ENCODE peak calls at places on chromosomes 6 and 20, in eight cellular contexts. One of them, this sample, is unnamed.

GRCh38 chr20:50129662-50130345 is 16.9 kb upstream of the UBE2V1 start:
- DNase-seq in uterus: no peak
- DNase-seq in IMR-90: peak
- DNase-seq in vagina: no peak
- DNase-seq in gastrocnemius medialis: no peak
- DNase-seq in endothelial cell of umbilical vein: no peak
- DNase-seq in breast epithelium: no peak
- DNase-seq in heart left ventricle: no peak
- DNase-seq in this sample: no peak

GRCh38 chr6:54282186-54282585 is 26.1 kb upstream of the TINAG start:
- DNase-seq in gastrocnemius medialis: no peak
- DNase-seq in heart left ventricle: no peak
- DNase-seq in breast epithelium: no peak
- DNase-seq in uterus: no peak
- DNase-seq in endothelial cell of umbilical vein: peak
- DNase-seq in IMR-90: peak
- DNase-seq in vagina: no peak
- DNase-seq in this sample: no peak

GRCh38 chr6:73581293-73581692 is 60.5 kb upstream of the EEF1A1 start:
- DNase-seq in breast epithelium: no peak
- DNase-seq in heart left ventricle: no peak
- DNase-seq in endothelial cell of umbilical vein: no peak
- DNase-seq in IMR-90: no peak
- DNase-seq in uterus: no peak
- DNase-seq in vagina: no peak
- DNase-seq in gastrocnemius medialis: no peak
- DNase-seq in this sample: no peak

GRCh38 chr20:11912013-11912663 is 5.6 kb upstream of the BTBD3 start:
- DNase-seq in uterus: no peak
- DNase-seq in gastrocnemius medialis: no peak
- DNase-seq in heart left ventricle: no peak
- DNase-seq in vagina: no peak
- DNase-seq in IMR-90: no peak
- DNase-seq in endothelial cell of umbilical vein: peak
- DNase-seq in breast epithelium: no peak
- DNase-seq in this sample: no peak

GRCh38 chr6:31568537-31568961 is 3.5 kb upstream of the LTA start:
- DNase-seq in breast epithelium: no peak
- DNase-seq in endothelial cell of umbilical vein: no peak
- DNase-seq in vagina: no peak
- DNase-seq in IMR-90: no peak
- DNase-seq in heart left ventricle: no peak
- DNase-seq in uterus: no peak
- DNase-seq in gastrocnemius medialis: no peak
- DNase-seq in this sample: no peak

GRCh38 chr6:127879685-127880084 is 21.2 kb downstream of the THEMIS start:
- DNase-seq in heart left ventricle: no peak
- DNase-seq in IMR-90: peak
- DNase-seq in vagina: no peak
- DNase-seq in breast epithelium: no peak
- DNase-seq in gastrocnemius medialis: no peak
- DNase-seq in endothelial cell of umbilical vein: no peak
- DNase-seq in uterus: no peak
- DNase-seq in this sample: no peak

GRCh38 chr6:15384901-15385300 is 139.0 kb downstream of the JARID2 start:
- DNase-seq in uterus: no peak
- DNase-seq in endothelial cell of umbilical vein: no peak
- DNase-seq in breast epithelium: no peak
- DNase-seq in heart left ventricle: no peak
- DNase-seq in IMR-90: no peak
- DNase-seq in gastrocnemius medialis: no peak
- DNase-seq in vagina: no peak
- DNase-seq in this sample: no peak

GRCh38 chr6:14292119-14292518 is 174.5 kb downstream of the CD83 start:
- DNase-seq in IMR-90: no peak
- DNase-seq in breast epithelium: no peak
- DNase-seq in gastrocnemius medialis: no peak
- DNase-seq in endothelial cell of umbilical vein: no peak
- DNase-seq in vagina: no peak
- DNase-seq in uterus: no peak
- DNase-seq in heart left ventricle: no peak
- DNase-seq in this sample: no peak

GRCh38 chr6:107021786-107022185 is 6.2 kb upstream of the MTRES1 start:
- DNase-seq in endothelial cell of umbilical vein: peak
- DNase-seq in heart left ventricle: no peak
- DNase-seq in vagina: no peak
- DNase-seq in breast epithelium: no peak
- DNase-seq in uterus: no peak
- DNase-seq in IMR-90: no peak
- DNase-seq in gastrocnemius medialis: no peak
- DNase-seq in this sample: no peak

GRCh38 chr6:168128631-168129291 is 49.7 kb upstream of the FRMD1 start:
- DNase-seq in breast epithelium: peak
- DNase-seq in heart left ventricle: no peak
- DNase-seq in vagina: peak
- DNase-seq in uterus: peak
- DNase-seq in gastrocnemius medialis: no peak
- DNase-seq in IMR-90: no peak
- DNase-seq in endothelial cell of umbilical vein: no peak
- DNase-seq in this sample: no peak

GRCh38 chr20:15812696-15813095 is 760.6 kb downstream of the KIF16B start:
- DNase-seq in gastrocnemius medialis: no peak
- DNase-seq in breast epithelium: no peak
- DNase-seq in vagina: no peak
- DNase-seq in heart left ventricle: no peak
- DNase-seq in uterus: no peak
- DNase-seq in IMR-90: no peak
- DNase-seq in endothelial cell of umbilical vein: no peak
- DNase-seq in this sample: no peak

GRCh38 chr20:36344517-36345132 is 38.5 kb downstream of the DLGAP4 start:
- DNase-seq in heart left ventricle: no peak
- DNase-seq in breast epithelium: no peak
- DNase-seq in gastrocnemius medialis: no peak
- DNase-seq in vagina: no peak
- DNase-seq in endothelial cell of umbilical vein: peak
- DNase-seq in uterus: no peak
- DNase-seq in IMR-90: peak
- DNase-seq in this sample: no peak

GRCh38 chr6:108592371-108593337 is 31.9 kb downstream of the FOXO3 start:
- DNase-seq in endothelial cell of umbilical vein: no peak
- DNase-seq in IMR-90: peak
- DNase-seq in uterus: peak
- DNase-seq in breast epithelium: peak
- DNase-seq in gastrocnemius medialis: peak
- DNase-seq in heart left ventricle: peak
- DNase-seq in vagina: no peak
- DNase-seq in this sample: peak

GRCh38 chr6:54335871-54336270 is 27.6 kb downstream of the TINAG start:
- DNase-seq in vagina: no peak
- DNase-seq in IMR-90: peak
- DNase-seq in breast epithelium: no peak
- DNase-seq in uterus: no peak
- DNase-seq in endothelial cell of umbilical vein: peak
- DNase-seq in gastrocnemius medialis: no peak
- DNase-seq in heart left ventricle: no peak
- DNase-seq in this sample: no peak

GRCh38 chr20:23048283-23049200 is 930 bp downstream of the THBD start:
- DNase-seq in endothelial cell of umbilical vein: peak
- DNase-seq in uterus: peak
- DNase-seq in IMR-90: peak
- DNase-seq in breast epithelium: no peak
- DNase-seq in heart left ventricle: peak
- DNase-seq in gastrocnemius medialis: peak
- DNase-seq in vagina: no peak
- DNase-seq in this sample: peak

GRCh38 chr6:71080793-71081192 is 123.9 kb upstream of the B3GAT2 start:
- DNase-seq in gastrocnemius medialis: no peak
- DNase-seq in breast epithelium: no peak
- DNase-seq in endothelial cell of umbilical vein: no peak
- DNase-seq in vagina: no peak
- DNase-seq in heart left ventricle: no peak
- DNase-seq in IMR-90: peak
- DNase-seq in uterus: no peak
- DNase-seq in this sample: no peak

GRCh38 chr6:107833136-107833535 is 9.0 kb upstream of the SCML4 start:
- DNase-seq in gastrocnemius medialis: no peak
- DNase-seq in IMR-90: no peak
- DNase-seq in breast epithelium: no peak
- DNase-seq in endothelial cell of umbilical vein: no peak
- DNase-seq in heart left ventricle: no peak
- DNase-seq in vagina: no peak
- DNase-seq in uterus: no peak
- DNase-seq in this sample: no peak

GRCh38 chr6:49118475-49118874 is 344.6 kb downstream of the MMUT start:
- DNase-seq in endothelial cell of umbilical vein: no peak
- DNase-seq in IMR-90: no peak
- DNase-seq in breast epithelium: no peak
- DNase-seq in gastrocnemius medialis: no peak
- DNase-seq in vagina: no peak
- DNase-seq in heart left ventricle: no peak
- DNase-seq in uterus: no peak
- DNase-seq in this sample: no peak

GRCh38 chr20:33828912-33829560 is 17.9 kb downstream of the CHMP4B start:
- DNase-seq in breast epithelium: no peak
- DNase-seq in IMR-90: peak
- DNase-seq in vagina: no peak
- DNase-seq in heart left ventricle: no peak
- DNase-seq in endothelial cell of umbilical vein: no peak
- DNase-seq in uterus: no peak
- DNase-seq in gastrocnemius medialis: no peak
- DNase-seq in this sample: no peak

GRCh38 chr20:51641866-51642265 is 99.3 kb upstream of the NFATC2 start:
- DNase-seq in gastrocnemius medialis: no peak
- DNase-seq in endothelial cell of umbilical vein: no peak
- DNase-seq in heart left ventricle: no peak
- DNase-seq in IMR-90: no peak
- DNase-seq in breast epithelium: no peak
- DNase-seq in vagina: no peak
- DNase-seq in uterus: no peak
- DNase-seq in this sample: no peak

GRCh38 chr6:125745281-125746018 is 4.0 kb upstream of the HEY2 start:
- DNase-seq in IMR-90: no peak
- DNase-seq in gastrocnemius medialis: peak
- DNase-seq in heart left ventricle: no peak
- DNase-seq in vagina: no peak
- DNase-seq in breast epithelium: no peak
- DNase-seq in uterus: no peak
- DNase-seq in endothelial cell of umbilical vein: no peak
- DNase-seq in this sample: no peak
- H3K27ac ChIP-seq in IMR-90: no peak
- H3K27ac ChIP-seq in gastrocnemius medialis: peak
- H3K27ac ChIP-seq in heart left ventricle: peak
- H3K27ac ChIP-seq in vagina: peak
- H3K27ac ChIP-seq in breast epithelium: peak
- H3K27ac ChIP-seq in uterus: peak
- H3K27ac ChIP-seq in endothelial cell of umbilical vein: no peak
- H3K27ac ChIP-seq in this sample: peak

DNA sequence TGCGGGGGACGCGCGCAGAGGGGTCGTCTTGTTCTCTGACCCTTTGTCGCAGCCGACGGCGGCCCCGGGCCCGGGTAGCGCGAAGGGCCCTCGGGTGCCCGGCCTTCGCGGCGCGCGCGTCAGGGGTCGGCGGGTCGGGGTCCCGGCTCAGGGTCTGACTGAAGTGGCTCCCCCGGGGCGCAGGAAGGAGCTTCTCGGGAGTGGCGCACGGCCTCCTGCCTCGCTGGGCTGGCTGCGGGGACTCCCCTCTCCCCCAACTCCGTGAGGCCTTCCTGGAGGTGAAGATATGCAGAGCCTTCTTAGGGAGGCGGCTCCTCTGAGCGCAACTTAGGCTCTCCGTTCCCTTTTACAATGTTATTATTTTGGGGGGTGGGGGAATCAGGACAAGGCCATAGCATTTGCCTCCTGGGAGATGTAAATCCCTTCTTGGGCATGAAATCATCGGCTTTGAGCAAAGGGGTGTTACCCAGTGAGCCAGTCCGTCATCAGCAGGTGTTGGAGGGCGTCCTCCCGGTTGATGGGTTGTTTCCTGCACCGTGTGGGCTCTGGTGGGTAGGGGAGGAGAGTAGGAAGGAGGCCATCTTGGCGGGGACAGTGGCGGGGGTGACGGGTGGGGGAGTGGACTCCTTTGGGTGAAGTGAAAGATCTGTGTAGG is 523 bp downstream of the CDS2 start:
- DNase-seq in IMR-90: peak
- DNase-seq in gastrocnemius medialis: peak
- DNase-seq in heart left ventricle: peak
- DNase-seq in uterus: peak
- DNase-seq in breast epithelium: peak
- DNase-seq in endothelial cell of umbilical vein: peak
- DNase-seq in vagina: no peak
- DNase-seq in this sample: peak
- TF ChIP-seq POLR2A in IMR-90: no peak
- TF ChIP-seq POLR2A in gastrocnemius medialis: peak
- TF ChIP-seq POLR2A in heart left ventricle: no peak
- TF ChIP-seq POLR2A in uterus: no peak
- TF ChIP-seq POLR2A in breast epithelium: no peak
- TF ChIP-seq POLR2A in endothelial cell of umbilical vein: no peak
- TF ChIP-seq POLR2A in vagina: no peak
- TF ChIP-seq POLR2A in this sample: no peak

GRCh38 chr6:162728177-162728571 is 400 bp downstream of the PACRG start:
- DNase-seq in IMR-90: no peak
- DNase-seq in gastrocnemius medialis: no peak
- DNase-seq in uterus: peak
- DNase-seq in heart left ventricle: no peak
- DNase-seq in vagina: no peak
- DNase-seq in endothelial cell of umbilical vein: no peak
- DNase-seq in breast epithelium: no peak
- DNase-seq in this sample: no peak
- H3K27ac ChIP-seq in IMR-90: no peak
- H3K27ac ChIP-seq in gastrocnemius medialis: peak
- H3K27ac ChIP-seq in uterus: peak
- H3K27ac ChIP-seq in heart left ventricle: peak
- H3K27ac ChIP-seq in vagina: peak
- H3K27ac ChIP-seq in endothelial cell of umbilical vein: peak
- H3K27ac ChIP-seq in breast epithelium: peak
- H3K27ac ChIP-seq in this sample: peak

GRCh38 chr6:33301877-33302276 is 3.1 kb upstream of the RGL2 start:
- DNase-seq in vagina: no peak
- DNase-seq in uterus: no peak
- DNase-seq in IMR-90: no peak
- DNase-seq in heart left ventricle: no peak
- DNase-seq in endothelial cell of umbilical vein: no peak
- DNase-seq in gastrocnemius medialis: no peak
- DNase-seq in breast epithelium: no peak
- DNase-seq in this sample: no peak

GRCh38 chr6:33297406-33297955 is 1.3 kb downstream of the RGL2 start:
- DNase-seq in endothelial cell of umbilical vein: peak
- DNase-seq in gastrocnemius medialis: no peak
- DNase-seq in vagina: peak
- DNase-seq in uterus: no peak
- DNase-seq in breast epithelium: peak
- DNase-seq in heart left ventricle: no peak
- DNase-seq in IMR-90: no peak
- DNase-seq in this sample: no peak

GRCh38 chr6:33297956-33298772 is 578 bp downstream of the RGL2 start:
- DNase-seq in IMR-90: peak
- DNase-seq in endothelial cell of umbilical vein: peak
- DNase-seq in breast epithelium: peak
- DNase-seq in gastrocnemius medialis: peak
- DNase-seq in uterus: peak
- DNase-seq in heart left ventricle: peak
- DNase-seq in vagina: peak
- DNase-seq in this sample: peak

GRCh38 chr6:33298773-33299236 is at the start of gene RGL2:
- DNase-seq in IMR-90: peak
- DNase-seq in heart left ventricle: peak
- DNase-seq in gastrocnemius medialis: peak
- DNase-seq in uterus: peak
- DNase-seq in breast epithelium: peak
- DNase-seq in vagina: peak
- DNase-seq in endothelial cell of umbilical vein: no peak
- DNase-seq in this sample: peak

GRCh38 chr6:33299237-33299944 is 649 bp upstream of the RGL2 start:
- DNase-seq in vagina: peak
- DNase-seq in heart left ventricle: peak
- DNase-seq in breast epithelium: peak
- DNase-seq in gastrocnemius medialis: peak
- DNase-seq in IMR-90: peak
- DNase-seq in endothelial cell of umbilical vein: peak
- DNase-seq in uterus: peak
- DNase-seq in this sample: peak
- TF ChIP-seq POLR2A in vagina: peak
- TF ChIP-seq POLR2A in heart left ventricle: no peak
- TF ChIP-seq POLR2A in breast epithelium: peak
- TF ChIP-seq POLR2A in gastrocnemius medialis: peak
- TF ChIP-seq POLR2A in IMR-90: peak
- TF ChIP-seq POLR2A in endothelial cell of umbilical vein: peak
- TF ChIP-seq POLR2A in uterus: peak
- TF ChIP-seq POLR2A in this sample: peak

This sample was measured in tibial nerve.